ENCODE peak calls at places on chromosomes 13 and 19, in nine cellular contexts. K is HFFc6; V is memory B cell; Q is caudate nucleus; B is stimulated activated CD8-positive, alpha-beta memory T cell treated with anti-CD3 and anti-CD28 coated beads, Interleukin-7, amount 100 ng/mL, for 4 hours; W is endothelial cell; P is activated naive CD8-positive, alpha-beta T cell treated with anti-CD3 and anti-CD28 coated beads for 36 hours; E is RCC 7860; A is lower lobe of right lung. L is an unnamed sample.

GRCh38 chr19:53520547-53521372 is 17.2 kb upstream of the ZNF331 start:
- DNase-seq in W (peak; percentile 87), P (peak; percentile 87), V (peak; percentile 70), Q (peak; percentile 92), K (peak; percentile 98), E (peak; percentile 78), A (peak; percentile 95), B (peak; percentile 86), L (peak; percentile 86)

GRCh38 chr13:33466262-33466661 is 180.7 kb upstream of the STARD13 start:
- DNase-seq in A (no peak), K (no peak), Q (no peak), E (no peak), B (no peak), W (no peak), P (no peak), V (no peak), L (no peak)

GRCh38 chr13:75312884-75313520 is 169.0 kb downstream of the TBC1D4 start:
- DNase-seq in E (no peak), P (peak; percentile 64), K (no peak), A (no peak), Q (no peak), W (no peak), B (no peak), V (no peak), L (no peak)

GRCh38 chr19:6141217-6141616 is 5.8 kb downstream of the ACSBG2 start:
- DNase-seq in Q (no peak), W (no peak), E (no peak), A (no peak), V (no peak), P (no peak), B (no peak), K (no peak), L (no peak)

GRCh38 chr19:46603195-46603637 is 2.1 kb downstream of the CALM3 start:
- DNase-seq in K (no peak), E (peak; percentile 23), B (no peak), W (no peak), A (peak; percentile 39), V (no peak), Q (no peak), P (no peak), L (no peak)

GRCh38 chr19:5436101-5436947 is 18.9 kb upstream of the ZNRF4 start:
- DNase-seq in E (peak; percentile 25), W (peak; percentile 88), K (peak; percentile 61), P (no peak), Q (no peak), A (no peak), B (no peak), V (no peak), L (no peak)

GRCh38 chr19:13001502-13002388 is 6.5 kb downstream of the NFIX start:
- DNase-seq in P (no peak), B (no peak), Q (peak; percentile 69), V (no peak), W (no peak), A (no peak), E (no peak), K (no peak), L (no peak)

GRCh38 chr13:31227063-31227462 is 27.3 kb downstream of the B3GLCT start:
- DNase-seq in E (no peak), Q (no peak), K (peak; percentile 36), W (no peak), V (no peak), B (no peak), P (no peak), A (no peak), L (no peak)

GRCh38 chr13:98143601-98144500 is 957 bp downstream of the FARP1 start:
- DNase-seq in Q (no peak), V (no peak), A (peak; percentile 56), P (peak; percentile 6), K (peak; percentile 23), E (no peak), B (no peak), W (peak; percentile 47), L (no peak)

GRCh38 chr19:38081547-38082255 is 142.3 kb downstream of the DPF1 start:
- DNase-seq in E (no peak), W (no peak), Q (no peak), V (no peak), K (no peak), P (no peak), A (no peak), B (no peak), L (no peak)

GRCh38 chr19:45153339-45154063 is 7.3 kb downstream of the NKPD1 start:
- DNase-seq in V (peak; percentile 32), E (no peak), P (peak; percentile 55), B (peak; percentile 30), A (no peak), W (peak; percentile 71), K (no peak), Q (no peak), L (no peak)

GRCh38 chr13:60282708-60283107 is 114.3 kb upstream of the TDRD3 start:
- DNase-seq in W (no peak), V (no peak), P (no peak), E (no peak), B (no peak), Q (no peak), K (no peak), A (no peak), L (no peak)

GRCh38 chr19:18589380-18590272 is 1.0 kb downstream of the REX1BD start:
- DNase-seq in V (peak; percentile 73), B (peak; percentile 59), A (peak; percentile 83), K (peak; percentile 54), Q (no peak), P (peak; percentile 85), W (peak; percentile 76), E (peak; percentile 31), L (peak; percentile 71)

GRCh38 chr13:107370036-107370785 is 802.3 kb upstream of the ARGLU1 start:
- DNase-seq in B (no peak), W (no peak), P (no peak), V (no peak), A (no peak), K (no peak), Q (no peak), E (peak; percentile 57), L (no peak)